ENCODE peak calls at places on chromosome 1, in eight cellular contexts. D is activated CD8-positive, alpha-beta T cell treated with anti-CD3 and anti-CD28 coated beads for 36 hours; O is transverse colon; Z is GM12864; Y is fibroblast of mammary gland; Q is GM12865; F is uterus; A is heart right ventricle. M is an unnamed sample.

GRCh38 chr1:84851839-84852238 is 41.2 kb downstream of the LPAR3 start:
- DNase-seq in D (no peak), O (no peak), Z (no peak), Y (peak), Q (no peak), F (no peak), A (no peak), M (no peak)

GRCh38 chr1:149936076-149936991 is at the start of gene MTMR11:
- DNase-seq in D (no peak), O (peak), Z (no peak), Y (peak), Q (no peak), F (peak), A (no peak), M (no peak)

GRCh38 chr1:165580931-165581871 is 37.4 kb downstream of the LRRC52 start:
- DNase-seq in D (no peak), O (no peak), Z (no peak), Y (peak), Q (no peak), F (no peak), A (no peak), M (no peak)

GRCh38 chr1:89573410-89573809 is 48.8 kb downstream of the LRRC8B start:
- DNase-seq in D (no peak), O (no peak), Z (no peak), Y (no peak), Q (no peak), F (no peak), A (no peak), M (no peak)

GRCh38 chr1:156268336-156268735 is 14.3 kb downstream of the SMG5 start:
- DNase-seq in D (no peak), O (no peak), Z (no peak), Y (no peak), Q (no peak), F (no peak), A (no peak), M (no peak)

GRCh38 chr1:83978056-83978455 is 20.9 kb downstream of the TTLL7 start:
- DNase-seq in D (no peak), O (no peak), Z (no peak), Y (no peak), Q (no peak), F (no peak), A (no peak), M (no peak)

GRCh38 chr1:115764541-115764940 is 4.0 kb downstream of the CASQ2 start:
- DNase-seq in D (no peak), O (peak), Z (no peak), Y (peak), Q (peak), F (no peak), A (no peak), M (no peak)

GRCh38 chr1:212162635-212163034 is 122.6 kb upstream of the PPP2R5A start:
- DNase-seq in D (peak), O (no peak), Z (peak), Y (peak), Q (peak), F (peak), A (peak), M (peak)

GRCh38 chr1:84888753-84889152 is 4.3 kb downstream of the LPAR3 start:
- DNase-seq in D (no peak), O (peak), Z (no peak), Y (no peak), Q (no peak), F (no peak), A (no peak), M (no peak)

GRCh38 chr1:192474080-192474683 is 101.4 kb upstream of the RGS1 start:
- DNase-seq in D (no peak), O (no peak), Z (no peak), Y (peak), Q (peak), F (no peak), A (no peak), M (peak)

GRCh38 chr1:111471012-111471411 is 2.8 kb upstream of the C1orf162 start:
- DNase-seq in D (peak), O (peak), Z (peak), Y (no peak), Q (peak), F (no peak), A (no peak), M (no peak)

GRCh38 chr1:19310720-19311502 is 1.0 kb downstream of the AKR7A2 start:
- DNase-seq in D (peak), O (peak), Z (no peak), Y (no peak), Q (no peak), F (no peak), A (no peak), M (peak)

GRCh38 chr1:42981871-42982270 is 23.2 kb upstream of the SLC2A1 start:
- DNase-seq in D (no peak), O (no peak), Z (no peak), Y (no peak), Q (no peak), F (no peak), A (no peak), M (no peak)

GRCh38 chr1:196877964-196878363 is 9.9 kb upstream of the CFHR4 start:
- DNase-seq in D (no peak), O (no peak), Z (no peak), Y (peak), Q (no peak), F (no peak), A (no peak), M (no peak)

GRCh38 chr1:160068231-160068630 is 1.7 kb downstream of the KCNJ10 start:
- DNase-seq in D (no peak), O (no peak), Z (no peak), Y (no peak), Q (no peak), F (no peak), A (no peak), M (no peak)

GRCh38 chr1:179709841-179710329 is 33.2 kb upstream of the FAM163A start:
- DNase-seq in D (peak), O (no peak), Z (peak), Y (peak), Q (peak), F (peak), A (peak), M (no peak)

GRCh38 chr1:27031235-27032118 is 18.8 kb upstream of the TENT5B start:
- DNase-seq in D (no peak), O (peak), Z (no peak), Y (peak), Q (no peak), F (peak), A (peak), M (no peak)

GRCh38 chr1:59331686-59332085 is 34.8 kb downstream of the FGGY start:
- DNase-seq in D (no peak), O (no peak), Z (no peak), Y (no peak), Q (no peak), F (no peak), A (no peak), M (no peak)

GRCh38 chr1:204461331-204462228 is 33.0 kb downstream of the PIK3C2B start:
- DNase-seq in D (peak), O (no peak), Z (no peak), Y (no peak), Q (peak), F (no peak), A (peak), M (peak)

GRCh38 chr1:201791051-201791774 is 37.7 kb upstream of the IPO9 start:
- DNase-seq in D (no peak), O (no peak), Z (no peak), Y (no peak), Q (no peak), F (no peak), A (no peak), M (no peak)

GRCh38 chr1:62384276-62385005 is 52.4 kb upstream of the USP1 start:
- DNase-seq in D (no peak), O (no peak), Z (no peak), Y (peak), Q (no peak), F (no peak), A (no peak), M (no peak)

GRCh38 chr1:51714374-51715019 is 97.6 kb downstream of the OSBPL9 start:
- DNase-seq in D (no peak), O (no peak), Z (no peak), Y (peak), Q (no peak), F (no peak), A (no peak), M (no peak)

GRCh38 chr1:30678209-30678608 is 45.2 kb downstream of the MATN1 start:
- DNase-seq in D (no peak), O (no peak), Z (no peak), Y (no peak), Q (no peak), F (no peak), A (no peak), M (no peak)

GRCh38 chr1:28917757-28918118 is 3.4 kb downstream of the EPB41 start:
- DNase-seq in D (peak), O (no peak), Z (no peak), Y (no peak), Q (no peak), F (no peak), A (no peak), M (no peak)

GRCh38 chr1:61082336-61083013 is at the start of gene NFIA:
- DNase-seq in D (peak), O (peak), Z (no peak), Y (peak), Q (no peak), F (peak), A (peak), M (peak)

GRCh38 chr1:91751281-91751680 is 134.7 kb downstream of the TGFBR3 start:
- DNase-seq in D (no peak), O (peak), Z (no peak), Y (peak), Q (no peak), F (peak), A (no peak), M (no peak)

GRCh38 chr1:169466259-169467230 is 19.2 kb downstream of the SLC19A2 start:
- DNase-seq in D (peak), O (peak), Z (no peak), Y (peak), Q (peak), F (peak), A (no peak), M (no peak)

GRCh38 chr1:175512637-175513412 is 230.6 kb downstream of the TNR start:
- DNase-seq in D (no peak), O (no peak), Z (no peak), Y (no peak), Q (no peak), F (no peak), A (no peak), M (no peak)

GRCh38 chr1:53061859-53062714 is at the start of gene PODN:
- DNase-seq in D (peak), O (no peak), Z (no peak), Y (no peak), Q (no peak), F (peak), A (peak), M (peak)

GRCh38 chr1:42931911-42932422 is 26.7 kb downstream of the SLC2A1 start:
- DNase-seq in D (peak), O (peak), Z (peak), Y (no peak), Q (peak), F (no peak), A (peak), M (peak)

GRCh38 chr1:159981351-159982055 is 27.5 kb upstream of the SLAMF9 start:
- DNase-seq in D (no peak), O (no peak), Z (no peak), Y (no peak), Q (no peak), F (no peak), A (no peak), M (no peak)

GRCh38 chr1:224061436-224061835 is 52.5 kb upstream of the FBXO28 start:
- DNase-seq in D (no peak), O (no peak), Z (no peak), Y (no peak), Q (no peak), F (no peak), A (no peak), M (no peak)

GRCh38 chr1:197553281-197553680 is 222.0 kb downstream of the DENND1B start:
- DNase-seq in D (no peak), O (no peak), Z (no peak), Y (no peak), Q (no peak), F (no peak), A (no peak), M (no peak)

GRCh38 chr1:1124786-1125642 is 9.1 kb upstream of the C1orf159 start:
- DNase-seq in D (no peak), O (peak), Z (no peak), Y (no peak), Q (no peak), F (no peak), A (no peak), M (no peak)

GRCh38 chr1:21543598-21543997 is 34.4 kb downstream of the ALPL start:
- DNase-seq in D (no peak), O (no peak), Z (no peak), Y (no peak), Q (no peak), F (no peak), A (no peak), M (no peak)

GRCh38 chr1:21541330-21541729 is 32.1 kb downstream of the ALPL start:
- DNase-seq in D (no peak), O (no peak), Z (no peak), Y (no peak), Q (no peak), F (no peak), A (no peak), M (no peak)

GRCh38 chr1:21539933-21540332 is 30.7 kb downstream of the ALPL start:
- DNase-seq in D (peak), O (peak), Z (no peak), Y (no peak), Q (no peak), F (no peak), A (peak), M (no peak)

GRCh38 chr1:21544095-21544494 is 34.9 kb downstream of the ALPL start:
- DNase-seq in D (no peak), O (no peak), Z (no peak), Y (no peak), Q (no peak), F (no peak), A (no peak), M (no peak)

DNA sequence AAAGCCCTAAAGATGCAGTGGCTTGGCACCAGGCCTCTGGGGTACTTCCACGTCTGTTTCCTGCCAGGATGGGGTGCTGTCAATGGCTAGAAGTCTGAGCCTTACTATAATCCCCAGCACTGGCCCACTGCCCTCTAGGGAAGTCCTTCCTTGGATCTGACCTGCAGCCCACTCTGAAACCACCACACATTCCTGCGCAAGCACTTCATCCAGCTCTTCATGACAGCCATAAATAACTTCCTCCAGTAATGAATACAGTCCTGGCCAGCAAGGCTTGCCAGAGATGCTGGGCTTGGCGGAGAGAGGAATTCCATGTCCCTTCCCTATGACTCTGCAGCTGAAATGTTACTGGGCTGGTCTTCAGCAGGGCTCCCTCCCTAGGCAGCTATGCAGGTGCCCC is 32.6 kb downstream of the ALPL start:
- DNase-seq in D (no peak), O (no peak), Z (no peak), Y (peak), Q (no peak), F (no peak), A (peak), M (no peak)
- TF ChIP-seq CTCF in D (no peak), O (no peak), Z (no peak), Y (no peak), Q (no peak), F (no peak), A (no peak), M (no peak)

GRCh38 chr1:230861489-230861888 is 6.8 kb downstream of the C1orf198 start:
- DNase-seq in D (no peak), O (no peak), Z (no peak), Y (no peak), Q (no peak), F (no peak), A (no peak), M (no peak)
- TF ChIP-seq CTCF in D (no peak), O (no peak), Z (no peak), Y (peak), Q (no peak), F (no peak), A (no peak), M (no peak)

GRCh38 chr1:67371681-67372080 is 58.5 kb downstream of the SERBP1 start:
- DNase-seq in D (no peak), O (no peak), Z (no peak), Y (no peak), Q (no peak), F (no peak), A (no peak), M (no peak)
- TF ChIP-seq CTCF in D (no peak), O (no peak), Z (no peak), Y (no peak), Q (no peak), F (no peak), A (no peak), M (no peak)

GRCh38 chr1:222987616-222988015 is 155.4 kb downstream of the TLR5 start:
- DNase-seq in D (no peak), O (no peak), Z (no peak), Y (no peak), Q (no peak), F (no peak), A (no peak), M (no peak)
- TF ChIP-seq CTCF in D (no peak), O (no peak), Z (no peak), Y (peak), Q (no peak), F (no peak), A (no peak), M (no peak)

GRCh38 chr1:25112400-25112799 is 119.9 kb downstream of the SYF2 start:
- DNase-seq in D (no peak), O (no peak), Z (no peak), Y (no peak), Q (no peak), F (no peak), A (no peak), M (no peak)

GRCh38 chr1:25118554-25118953 is 113.7 kb downstream of the SYF2 start:
- DNase-seq in D (peak), O (no peak), Z (no peak), Y (no peak), Q (no peak), F (no peak), A (no peak), M (no peak)

GRCh38 chr1:25120286-25120685 is 112.0 kb downstream of the SYF2 start:
- DNase-seq in D (no peak), O (no peak), Z (no peak), Y (no peak), Q (no peak), F (no peak), A (no peak), M (no peak)

GRCh38 chr1:25116832-25117231 is 115.5 kb downstream of the SYF2 start:
- DNase-seq in D (no peak), O (no peak), Z (no peak), Y (no peak), Q (no peak), F (no peak), A (no peak), M (no peak)

GRCh38 chr1:25117233-25117823 is 115.0 kb downstream of the SYF2 start:
- DNase-seq in D (peak), O (peak), Z (no peak), Y (no peak), Q (peak), F (no peak), A (no peak), M (no peak)
- TF ChIP-seq CTCF in D (peak), O (peak), Z (peak), Y (peak), Q (peak), F (no peak), A (no peak), M (peak)

GRCh38 chr1:172602706-172603105 is 56.2 kb upstream of the FASLG start:
- DNase-seq in D (no peak), O (no peak), Z (no peak), Y (no peak), Q (no peak), F (no peak), A (no peak), M (no peak)

GRCh38 chr1:172599912-172600311 is 59.0 kb upstream of the FASLG start:
- DNase-seq in D (no peak), O (no peak), Z (no peak), Y (no peak), Q (no peak), F (no peak), A (no peak), M (no peak)

GRCh38 chr1:172600615-172601014 is 58.3 kb upstream of the FASLG start:
- DNase-seq in D (no peak), O (no peak), Z (no peak), Y (no peak), Q (no peak), F (no peak), A (no peak), M (no peak)

GRCh38 chr1:172603816-172604215 is 55.1 kb upstream of the FASLG start:
- DNase-seq in D (no peak), O (no peak), Z (no peak), Y (no peak), Q (no peak), F (no peak), A (no peak), M (no peak)

GRCh38 chr1:172601046-172601630 is 57.8 kb upstream of the FASLG start:
- DNase-seq in D (no peak), O (no peak), Z (no peak), Y (no peak), Q (no peak), F (no peak), A (no peak), M (no peak)
- TF ChIP-seq CTCF in D (no peak), O (no peak), Z (no peak), Y (no peak), Q (no peak), F (no peak), A (no peak), M (no peak)

GRCh38 chr1:218475275-218475674 is 130.1 kb downstream of the TGFB2 start:
- DNase-seq in D (no peak), O (no peak), Z (no peak), Y (no peak), Q (no peak), F (no peak), A (no peak), M (no peak)

GRCh38 chr1:218474089-218474488 is 129.0 kb downstream of the TGFB2 start:
- DNase-seq in D (no peak), O (no peak), Z (no peak), Y (no peak), Q (no peak), F (no peak), A (no peak), M (no peak)

GRCh38 chr1:218473527-218473926 is 128.4 kb downstream of the TGFB2 start:
- DNase-seq in D (peak), O (no peak), Z (no peak), Y (peak), Q (no peak), F (no peak), A (no peak), M (no peak)

GRCh38 chr1:218476385-218476784 is 131.2 kb downstream of the TGFB2 start:
- DNase-seq in D (no peak), O (no peak), Z (no peak), Y (peak), Q (no peak), F (no peak), A (no peak), M (no peak)

DNA sequence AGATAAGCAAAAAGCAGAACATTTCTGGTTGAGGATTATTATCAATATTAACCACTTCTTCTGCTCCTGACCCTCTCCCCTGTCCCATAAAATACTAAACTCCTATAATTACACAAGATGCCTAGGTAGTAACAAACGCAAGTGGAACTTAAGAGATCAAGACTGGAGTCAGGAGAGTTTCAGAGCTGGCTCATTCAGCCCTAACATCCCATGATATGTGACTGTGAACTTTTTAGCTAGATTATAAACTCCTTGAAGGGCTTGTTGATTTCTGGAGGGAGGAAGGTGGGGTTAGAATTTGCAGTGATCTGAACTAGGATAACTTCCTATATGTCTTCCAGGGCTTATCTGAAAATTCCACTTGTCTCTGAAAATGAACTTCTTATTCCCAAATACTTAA is 130.6 kb downstream of the TGFB2 start:
- DNase-seq in D (no peak), O (no peak), Z (no peak), Y (no peak), Q (no peak), F (no peak), A (no peak), M (no peak)
- TF ChIP-seq CTCF in D (no peak), O (no peak), Z (no peak), Y (no peak), Q (no peak), F (no peak), A (no peak), M (no peak)

GRCh38 chr1:47720100-47720499 is 277.1 kb downstream of the TRABD2B start:
- DNase-seq in D (no peak), O (no peak), Z (no peak), Y (no peak), Q (no peak), F (no peak), A (no peak), M (no peak)
- TF ChIP-seq CTCF in D (no peak), O (no peak), Z (no peak), Y (no peak), Q (no peak), F (no peak), A (no peak), M (no peak)

DNA sequence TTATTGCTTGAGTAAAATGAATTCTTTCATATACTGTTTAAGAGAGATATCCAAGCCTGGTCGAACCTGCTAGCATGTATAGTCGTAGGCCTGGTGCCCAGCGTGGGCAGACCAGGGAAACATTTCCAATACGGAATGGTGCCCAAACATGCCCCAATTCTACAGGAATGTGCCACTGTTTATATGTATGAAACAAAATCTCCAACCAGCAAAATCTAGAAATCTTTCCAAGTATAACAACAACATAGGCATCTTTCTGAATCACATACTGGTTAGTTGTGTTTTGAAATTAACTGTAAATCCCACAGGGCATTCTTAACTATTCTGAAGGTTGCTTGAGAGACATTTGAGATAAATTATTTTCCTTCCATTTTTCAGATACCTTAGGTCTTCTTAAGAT is 17.0 kb upstream of the ABCD3 start:
- DNase-seq in D (no peak), O (no peak), Z (no peak), Y (no peak), Q (no peak), F (no peak), A (no peak), M (no peak)
- TF ChIP-seq CTCF in D (no peak), O (no peak), Z (no peak), Y (no peak), Q (no peak), F (no peak), A (no peak), M (no peak)